ENCODE peak calls at places on chromosomes 1 and 21, in seven cellular contexts. U, K, T, W, L, F and I are unnamed samples. For H3K9me3, the result is how much of the 10 kb centered on the place peaks cover.

GRCh38 chr1:229506633-229507032 is 1.5 kb downstream of the NUP133 start:
- DNase-seq in U (no peak), K (no peak), T (no peak), W (no peak), L (no peak), F (no peak), I (no peak)

GRCh38 chr1:172390243-172390619 is 30.3 kb upstream of the C1orf105 start:
- DNase-seq in U (no peak), K (no peak), T (no peak), W (no peak), L (no peak), F (no peak), I (no peak)

GRCh38 chr1:36540056-36540455 is 57.3 kb upstream of the CSF3R start:
- DNase-seq in U (no peak), K (no peak), T (no peak), W (no peak), L (no peak), F (no peak), I (no peak)

GRCh38 chr1:222171005-222171404 is 376.9 kb downstream of the HHIPL2 start:
- DNase-seq in U (no peak), K (peak), T (peak), W (no peak), L (peak), F (no peak), I (no peak)

GRCh38 chr1:16167331-16168143 is 11.7 kb upstream of the EPHA2 start:
- DNase-seq in U (no peak), K (peak), T (no peak), W (peak), L (no peak), F (peak), I (peak)

GRCh38 chr1:202107801-202108731 is 14.7 kb upstream of the GPR37L1 start:
- DNase-seq in U (no peak), K (no peak), T (no peak), W (no peak), L (no peak), F (no peak), I (no peak)

GRCh38 chr1:83999316-83999819 is 436 bp upstream of the TTLL7 start:
- DNase-seq in U (peak), K (peak), T (peak), W (peak), L (peak), F (no peak), I (no peak)

GRCh38 chr1:170765712-170766330 is 101.9 kb downstream of the PRRX1 start:
- DNase-seq in U (no peak), K (no peak), T (no peak), W (no peak), L (peak), F (no peak), I (no peak)

GRCh38 chr1:87968259-87968955 is 639.7 kb downstream of the LMO4 start:
- DNase-seq in U (peak), K (no peak), T (no peak), W (peak), L (peak), F (no peak), I (no peak)

DNA sequence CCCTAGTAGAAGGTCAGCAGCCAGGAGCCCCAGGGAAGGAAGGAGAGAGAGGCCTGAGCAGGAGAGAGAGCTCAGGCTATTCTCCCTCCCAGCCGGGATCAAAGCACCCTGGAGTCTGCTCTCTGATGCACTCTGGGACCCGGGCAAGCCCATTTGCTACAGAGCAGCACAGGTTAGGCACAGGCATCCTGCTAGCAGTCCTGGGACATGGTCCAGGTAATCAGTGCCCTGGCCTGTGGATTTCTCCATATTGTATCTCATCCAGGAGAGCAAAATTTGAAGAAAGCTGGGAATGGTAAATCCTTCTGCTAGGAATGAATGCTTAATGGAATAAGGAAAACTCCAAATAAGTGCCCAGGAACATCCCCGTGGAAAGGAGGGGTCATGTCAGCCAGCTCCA is 130.3 kb downstream of the HIVEP3 start:
- DNase-seq in U (no peak), K (no peak), T (no peak), W (no peak), L (no peak), F (no peak), I (no peak)
- H3K9me3 ChIP-seq in U (under half), K (under half), T (under half), W (under half), L (under half), F (under half), I (under half)

DNA sequence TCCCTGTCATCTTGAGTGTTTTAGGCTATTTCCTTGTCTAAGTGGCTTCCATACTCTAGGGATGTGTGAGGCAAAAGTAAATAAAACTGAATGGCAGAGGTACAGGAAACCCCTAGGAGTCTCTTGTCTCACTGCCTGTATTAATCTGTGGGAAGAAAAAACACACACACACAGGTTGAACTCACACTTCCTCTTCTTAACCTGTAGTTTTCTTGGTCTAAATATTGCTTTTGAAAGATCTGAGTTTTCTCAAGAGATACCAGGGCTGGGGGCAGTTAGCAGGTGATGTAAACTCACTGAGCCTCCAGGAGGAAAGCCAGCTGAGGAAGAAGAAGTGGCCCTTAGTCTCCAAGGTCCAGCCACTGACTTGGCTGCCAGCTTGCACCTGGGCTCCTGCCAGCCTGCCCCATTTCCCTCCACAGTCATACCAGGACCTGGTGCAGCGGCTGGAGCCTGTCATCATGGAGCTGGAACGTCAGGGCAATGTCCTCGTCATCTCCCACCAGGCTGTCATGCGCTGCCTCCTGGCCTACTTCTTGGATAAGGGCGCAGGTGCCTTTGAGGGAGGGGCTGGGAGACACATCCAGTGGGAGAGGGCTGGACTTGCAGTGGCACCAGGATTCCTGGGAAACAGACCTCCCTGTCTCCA is 16.9 kb downstream of the PFKFB2 start:
- DNase-seq in U (peak), K (no peak), T (no peak), W (no peak), L (no peak), F (no peak), I (no peak)
- H3K9me3 ChIP-seq in U (under half), K (under half), T (under half), W (under half), L (under half), F (under half), I (under half)

GRCh38 chr21:30936207-30936606 is 54.8 kb upstream of the KRTAP11-1 start:
- DNase-seq in U (no peak), K (no peak), T (no peak), W (no peak), L (no peak), F (no peak), I (no peak)
- H3K9me3 ChIP-seq in U (under half), K (under half), T (under half), W (under half), L (under half), F (under half), I (under half)

GRCh38 chr1:20123696-20124450 is 4.5 kb upstream of the PLA2G2D start:
- DNase-seq in U (no peak), K (no peak), T (no peak), W (no peak), L (no peak), F (no peak), I (no peak)

GRCh38 chr1:20126806-20127440 is 7.6 kb upstream of the PLA2G2D start:
- DNase-seq in U (no peak), K (no peak), T (no peak), W (no peak), L (no peak), F (no peak), I (no peak)

GRCh38 chr1:20125091-20125490 is 5.8 kb upstream of the PLA2G2D start:
- DNase-seq in U (no peak), K (no peak), T (no peak), W (no peak), L (no peak), F (no peak), I (no peak)

GRCh38 chr1:20126041-20126805 is 6.9 kb upstream of the PLA2G2D start:
- DNase-seq in U (no peak), K (no peak), T (no peak), W (no peak), L (no peak), F (no peak), I (no peak)

DNA sequence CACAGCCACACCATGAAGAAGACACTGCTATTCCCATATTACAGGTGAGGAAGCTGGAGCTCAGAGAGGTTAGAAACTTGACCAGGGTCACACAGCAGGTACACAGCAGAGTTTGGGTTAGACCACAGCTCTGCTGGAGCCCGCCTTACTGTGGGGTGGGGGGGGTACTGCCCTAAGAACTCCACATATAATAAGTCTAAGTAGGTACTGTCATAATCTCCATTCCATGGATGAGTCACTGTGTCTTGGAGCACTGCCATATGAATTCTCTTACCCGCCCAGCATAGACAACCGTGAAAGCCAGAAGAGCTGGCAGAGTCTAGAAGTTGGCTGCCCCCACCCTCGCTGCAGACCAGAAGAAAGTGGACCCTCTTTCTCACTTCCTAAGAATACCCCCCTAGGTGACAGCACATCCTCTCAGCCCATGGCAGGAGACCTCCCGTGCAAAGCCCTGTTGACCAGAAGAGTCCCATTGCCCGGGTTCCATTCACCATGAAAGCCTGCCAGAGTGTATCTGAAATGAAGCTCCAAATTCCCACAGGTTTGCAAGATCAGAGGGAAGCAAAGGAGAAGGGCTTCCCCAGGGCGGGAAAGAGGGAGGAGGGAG is 5.2 kb upstream of the PLA2G2D start:
- DNase-seq in U (no peak), K (no peak), T (peak), W (no peak), L (peak), F (no peak), I (no peak)
- H3K9me3 ChIP-seq in U (under half), K (under half), T (under half), W (under half), L (under half), F (under half), I (under half)

GRCh38 chr1:239647045-239647444 is 260.7 kb downstream of the CHRM3 start:
- DNase-seq in U (no peak), K (no peak), T (no peak), W (no peak), L (no peak), F (no peak), I (no peak)
- H3K9me3 ChIP-seq in U (under half), K (under half), T (under half), W (under half), L (under half), F (under half), I (under half)

GRCh38 chr1:228245111-228245510 is 37.3 kb downstream of the OBSCN start:
- DNase-seq in U (no peak), K (no peak), T (no peak), W (no peak), L (no peak), F (no peak), I (no peak)
- H3K9me3 ChIP-seq in U (under half), K (under half), T (half or more), W (under half), L (under half), F (under half), I (under half)

GRCh38 chr1:4002061-4002521 is 102.0 kb upstream of the C1orf174 start:
- DNase-seq in U (no peak), K (no peak), T (no peak), W (peak), L (no peak), F (no peak), I (no peak)

GRCh38 chr1:4001461-4001860 is 101.4 kb upstream of the C1orf174 start:
- DNase-seq in U (no peak), K (no peak), T (no peak), W (peak), L (no peak), F (no peak), I (no peak)

GRCh38 chr1:4002741-4003140 is 102.7 kb upstream of the C1orf174 start:
- DNase-seq in U (no peak), K (no peak), T (no peak), W (peak), L (no peak), F (no peak), I (no peak)

GRCh38 chr1:3999941-4000735 is 100.1 kb upstream of the C1orf174 start:
- DNase-seq in U (peak), K (no peak), T (no peak), W (peak), L (no peak), F (no peak), I (no peak)

GRCh38 chr1:4000811-4001251 is 100.8 kb upstream of the C1orf174 start:
- DNase-seq in U (no peak), K (no peak), T (no peak), W (peak), L (no peak), F (no peak), I (no peak)
- H3K9me3 ChIP-seq in U (under half), K (under half), T (under half), W (under half), L (half or more), F (under half), I (under half)

DNA sequence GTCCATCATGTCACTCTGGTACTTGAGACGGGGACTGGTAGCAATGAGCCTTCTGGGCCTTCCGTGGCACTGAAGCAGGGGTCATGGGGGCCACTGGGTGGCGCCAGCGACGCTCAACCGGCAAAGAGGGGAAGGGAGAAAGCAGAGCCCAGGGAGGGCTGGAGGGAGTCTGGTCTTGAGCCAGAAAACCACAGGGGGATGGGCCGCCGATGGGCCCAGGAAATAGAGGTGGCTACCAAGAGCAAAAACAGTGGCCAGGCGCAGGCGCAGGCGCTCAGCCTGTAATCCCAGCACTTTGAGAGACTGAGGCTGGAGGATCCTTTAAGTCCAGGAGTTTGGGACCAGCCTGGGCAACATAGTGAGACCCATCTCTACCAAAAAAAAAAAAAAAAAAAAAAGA is 21.8 kb downstream of the EXOC8 start:
- DNase-seq in U (peak), K (peak), T (peak), W (peak), L (peak), F (peak), I (no peak)
- H3K9me3 ChIP-seq in U (under half), K (under half), T (under half), W (under half), L (under half), F (under half), I (under half)

DNA sequence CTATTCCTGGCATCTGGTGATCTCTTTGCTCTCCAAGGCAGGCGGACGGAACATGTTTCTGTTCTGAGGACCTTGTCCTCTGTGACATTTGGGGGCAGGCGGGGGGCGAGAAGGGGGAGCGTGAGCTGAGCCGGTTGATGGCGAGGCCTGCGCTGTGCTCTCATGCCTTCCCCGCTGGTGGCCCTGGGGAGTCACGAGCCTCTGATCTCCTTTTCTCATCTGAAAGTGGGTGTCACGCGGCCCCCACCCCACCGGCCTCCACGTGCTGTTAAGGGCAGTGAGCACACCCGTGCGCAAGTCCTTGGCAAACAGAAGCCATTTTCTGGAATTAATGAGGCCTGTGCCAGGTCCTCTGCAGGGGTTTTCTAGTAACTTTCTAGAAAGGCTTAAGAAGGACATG is 102.8 kb upstream of the ACTRT2 start:
- DNase-seq in U (no peak), K (no peak), T (no peak), W (no peak), L (no peak), F (no peak), I (no peak)
- H3K9me3 ChIP-seq in U (under half), K (under half), T (under half), W (under half), L (half or more), F (under half), I (under half)